ENCODE peak calls at places on chromosomes 16 and 17, in ten cellular contexts. O is cardiac fibroblast; J is activated CD8-positive, alpha-beta T cell treated with anti-CD3 and anti-CD28 coated beads for 36 hours; Y is GM10248; C is GM20000; Q is tibial nerve; T is BJ; D is dorsolateral prefrontal cortex; B is HFFc6; G is AG04450. F is an unnamed sample.

GRCh38 chr16:50683689-50684374 is 2.7 kb upstream of the SNX20 start:
- DNase-seq in O (no peak), J (peak; percentile 78), Y (peak; percentile 77), C (peak; percentile 79), Q (no peak), T (no peak), D (no peak), B (no peak), G (no peak), F (no peak)

GRCh38 chr17:156946-157345 is 19.6 kb downstream of the SCGB1C2 start:
- DNase-seq in O (no peak), J (no peak), Y (no peak), C (no peak), Q (no peak), T (no peak), D (no peak), B (no peak), G (no peak), F (no peak)

GRCh38 chr17:73697872-73698271 is 53.6 kb upstream of the SDK2 start:
- DNase-seq in O (no peak), J (no peak), Y (no peak), C (no peak), Q (no peak), T (no peak), D (no peak), B (no peak), G (no peak), F (no peak)

GRCh38 chr16:66551362-66551761 is 1.0 kb upstream of the CKLF start:
- DNase-seq in O (peak; percentile 18), J (peak; percentile 72), Y (peak; percentile 53), C (peak; percentile 72), Q (no peak), T (no peak), D (no peak), B (no peak), G (no peak), F (no peak)

GRCh38 chr16:28846933-28847273 is 755 bp upstream of the TUFM start:
- DNase-seq in O (no peak), J (peak; percentile 37), Y (no peak), C (no peak), Q (no peak), T (no peak), D (no peak), B (no peak), G (no peak), F (no peak)

GRCh38 chr17:43016216-43016615 is 6.0 kb downstream of the VAT1 start:
- DNase-seq in O (no peak), J (no peak), Y (no peak), C (no peak), Q (no peak), T (no peak), D (no peak), B (no peak), G (no peak), F (no peak)

GRCh38 chr17:50667259-50668024 is 32.8 kb downstream of the ABCC3 start:
- DNase-seq in O (no peak), J (no peak), Y (no peak), C (no peak), Q (no peak), T (no peak), D (no peak), B (no peak), G (no peak), F (no peak)

GRCh38 chr16:4465977-4466779 is 8.2 kb downstream of the NMRAL1 start:
- DNase-seq in O (no peak), J (peak; percentile 83), Y (no peak), C (no peak), Q (no peak), T (no peak), D (no peak), B (no peak), G (no peak), F (no peak)

GRCh38 chr16:55660026-55660425 is 4.2 kb downstream of the SLC6A2 start:
- DNase-seq in O (no peak), J (no peak), Y (no peak), C (no peak), Q (no peak), T (no peak), D (no peak), B (no peak), G (no peak), F (no peak)

GRCh38 chr16:55661842-55662479 is 6.2 kb downstream of the SLC6A2 start:
- DNase-seq in O (no peak), J (no peak), Y (no peak), C (no peak), Q (no peak), T (peak; percentile 31), D (peak; percentile 55), B (peak; percentile 66), G (no peak), F (no peak)

GRCh38 chr16:55663225-55663624 is 7.4 kb downstream of the SLC6A2 start:
- DNase-seq in O (no peak), J (no peak), Y (no peak), C (no peak), Q (no peak), T (no peak), D (no peak), B (no peak), G (no peak), F (no peak)

GRCh38 chr16:55662641-55663040 is 6.9 kb downstream of the SLC6A2 start:
- DNase-seq in O (no peak), J (no peak), Y (no peak), C (no peak), Q (no peak), T (peak; percentile 43), D (no peak), B (no peak), G (no peak), F (no peak)

DNA sequence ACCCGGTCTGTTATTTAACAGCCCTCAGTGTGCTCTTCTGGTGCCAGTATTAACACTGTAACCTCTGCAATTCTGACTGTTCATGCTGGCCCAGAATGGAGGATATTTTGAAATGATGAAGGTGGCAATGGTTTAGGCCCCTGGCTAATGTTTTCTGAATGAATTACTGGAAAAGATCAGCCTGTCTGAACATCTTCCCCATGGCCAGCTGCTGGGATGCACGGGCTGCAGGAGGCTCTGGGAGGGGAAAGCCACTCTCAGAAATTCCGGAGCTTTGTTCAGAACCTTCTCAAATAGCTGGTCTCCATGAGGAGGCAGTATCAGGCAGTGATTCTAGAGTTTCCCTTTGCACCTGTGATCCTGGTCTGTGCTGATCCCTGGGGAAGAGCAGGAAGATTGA is 5.0 kb downstream of the SLC6A2 start:
- DNase-seq in O (no peak), J (no peak), Y (no peak), C (no peak), Q (no peak), T (no peak), D (no peak), B (no peak), G (no peak), F (no peak)
- TF ChIP-seq CTCF in O (no peak), J (no peak), Y (no peak), C (no peak), Q (no peak), T (no peak), D (no peak), B (no peak), G (no peak), F (no peak)

GRCh38 chr16:24537474-24538337 is 1.7 kb upstream of the RBBP6 start:
- DNase-seq in O (peak; percentile 37), J (peak; percentile 42), Y (no peak), C (no peak), Q (no peak), T (no peak), D (no peak), B (no peak), G (no peak), F (no peak)

GRCh38 chr16:24538756-24539294 is 541 bp upstream of the RBBP6 start:
- DNase-seq in O (no peak), J (no peak), Y (no peak), C (no peak), Q (no peak), T (no peak), D (no peak), B (peak; percentile 74), G (no peak), F (peak; percentile 23)

GRCh38 chr16:24534634-24535033 is 4.7 kb upstream of the RBBP6 start:
- DNase-seq in O (peak; percentile 33), J (no peak), Y (no peak), C (no peak), Q (no peak), T (no peak), D (no peak), B (peak; percentile 10), G (no peak), F (no peak)

GRCh38 chr16:24536671-24537070 is 2.7 kb upstream of the RBBP6 start:
- DNase-seq in O (no peak), J (no peak), Y (no peak), C (no peak), Q (no peak), T (no peak), D (no peak), B (no peak), G (no peak), F (no peak)

DNA sequence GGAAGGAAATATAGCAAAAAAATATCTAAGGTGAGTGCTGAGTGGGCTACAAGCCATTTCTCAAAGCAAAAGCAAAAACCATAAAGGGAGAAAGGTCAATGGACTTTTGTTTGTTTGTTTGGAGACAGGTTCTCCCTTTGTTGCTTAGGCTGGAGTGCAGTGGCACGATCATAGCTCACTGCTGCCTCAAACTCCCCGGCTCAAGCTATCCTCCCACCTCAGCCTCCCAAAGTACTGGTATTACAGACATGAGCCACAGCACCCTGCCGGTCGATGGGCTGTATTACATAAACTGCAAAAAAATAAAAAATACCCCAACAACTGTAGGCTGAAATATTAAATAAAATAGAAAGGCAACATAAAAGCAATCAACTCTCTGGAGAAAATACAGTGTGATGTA is 3.5 kb upstream of the RBBP6 start:
- DNase-seq in O (no peak), J (no peak), Y (no peak), C (no peak), Q (no peak), T (no peak), D (no peak), B (no peak), G (no peak), F (no peak)
- TF ChIP-seq CTCF in O (no peak), J (no peak), Y (no peak), C (no peak), Q (no peak), T (no peak), D (no peak), B (peak; percentile 25), G (no peak), F (no peak)

DNA sequence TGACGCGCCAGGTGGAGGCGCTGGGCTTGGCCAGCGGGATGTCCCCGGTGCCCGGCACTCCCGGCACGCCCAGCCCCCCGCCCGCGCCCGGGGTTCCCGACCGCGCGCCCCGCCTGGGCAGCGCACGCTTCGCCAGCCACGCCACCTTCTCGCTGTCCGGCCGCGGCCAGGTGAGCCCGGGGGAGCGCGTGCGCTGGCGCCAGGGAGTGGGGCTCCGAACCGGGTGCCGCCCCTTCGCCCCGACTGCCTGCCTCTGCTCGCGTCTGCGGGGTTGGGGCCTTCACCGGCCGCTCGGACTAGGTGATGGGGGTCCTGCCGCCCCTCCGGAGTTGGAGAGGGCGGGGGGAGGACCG is 482 bp downstream of the SMTNL2 start:
- DNase-seq in O (no peak), J (no peak), Y (no peak), C (no peak), Q (no peak), T (no peak), D (no peak), B (no peak), G (no peak), F (no peak)
- TF ChIP-seq CTCF in O (no peak), J (no peak), Y (no peak), C (no peak), Q (no peak), T (no peak), D (no peak), B (no peak), G (no peak), F (no peak)

GRCh38 chr16:88938933-88939813 is 37.8 kb downstream of the CBFA2T3 start:
- DNase-seq in O (no peak), J (peak; percentile 21), Y (peak; percentile 50), C (peak; percentile 64), Q (no peak), T (no peak), D (no peak), B (no peak), G (no peak), F (no peak)

GRCh38 chr16:88934066-88934667 is 42.8 kb downstream of the CBFA2T3 start:
- DNase-seq in O (no peak), J (no peak), Y (no peak), C (no peak), Q (no peak), T (no peak), D (no peak), B (no peak), G (no peak), F (no peak)

GRCh38 chr16:88938119-88938932 is 38.7 kb downstream of the CBFA2T3 start:
- DNase-seq in O (no peak), J (peak; percentile 32), Y (no peak), C (no peak), Q (no peak), T (no peak), D (no peak), B (no peak), G (no peak), F (no peak)

GRCh38 chr16:88936913-88937666 is 39.9 kb downstream of the CBFA2T3 start:
- DNase-seq in O (no peak), J (no peak), Y (no peak), C (no peak), Q (no peak), T (no peak), D (no peak), B (no peak), G (no peak), F (no peak)

DNA sequence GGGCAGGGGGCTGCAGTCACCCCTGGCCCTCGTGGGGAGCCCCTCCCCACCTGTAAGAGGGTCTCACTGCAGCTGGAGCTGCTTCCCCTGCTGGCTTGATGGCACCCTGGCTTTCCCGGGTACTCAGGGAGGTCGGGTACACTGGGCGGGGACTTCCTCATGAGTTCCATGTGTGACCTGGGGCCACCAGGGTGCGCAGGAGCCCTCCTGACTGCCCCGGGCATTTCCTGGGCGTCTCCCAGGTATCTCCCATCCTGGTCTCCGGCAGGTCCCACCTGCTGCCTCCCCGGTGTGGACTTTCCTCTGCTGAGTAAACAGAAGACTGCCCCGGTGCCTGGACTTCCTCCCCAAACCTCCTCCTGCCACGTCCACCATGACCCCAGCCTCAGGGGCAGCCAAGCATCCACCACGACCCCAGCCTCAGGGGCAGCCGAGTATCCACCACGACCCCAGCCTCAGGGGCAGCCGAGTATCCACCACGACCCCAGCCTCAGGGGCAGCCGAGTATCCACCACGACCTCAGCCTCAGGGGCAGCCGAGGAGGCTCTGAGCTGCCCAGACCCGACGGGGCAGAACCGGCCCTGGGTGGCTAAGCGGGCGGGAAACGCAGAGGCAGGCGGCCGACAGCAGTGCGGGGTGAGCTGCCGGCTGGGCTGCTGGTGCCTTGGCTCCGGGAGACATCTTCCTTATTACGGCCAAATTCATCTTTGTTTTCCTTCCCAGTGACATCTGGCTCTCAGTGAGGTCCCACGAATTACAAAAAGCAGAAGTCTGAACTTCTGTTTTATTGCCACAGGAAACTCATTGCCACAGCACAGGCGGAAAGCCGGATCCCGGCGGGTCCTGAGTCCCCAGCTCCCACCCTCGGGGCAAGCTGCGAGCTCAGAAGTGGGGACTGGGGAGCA is 40.7 kb downstream of the CBFA2T3 start:
- DNase-seq in O (no peak), J (peak; percentile 49), Y (peak; percentile 58), C (peak; percentile 81), Q (no peak), T (no peak), D (no peak), B (no peak), G (no peak), F (no peak)
- TF ChIP-seq CTCF in O (no peak), J (no peak), Y (peak; percentile 33), C (peak; percentile 41), Q (no peak), T (no peak), D (no peak), B (no peak), G (no peak), F (no peak)

F was measured in AG04449.